ENCODE peak calls at places on chromosomes 2 and 18, in ten cellular contexts. E is Peyer's patch, P is uterus, G is gastrocnemius medialis, X is prostate gland, L is transverse colon, Q is IMR-90, W is right lobe of liver, B is adrenal gland, A is tibial nerve. O is an unnamed sample.

GRCh38 chr2:83233284-83233683 is 1225.8 kb downstream of the SUCLG1 start:
- DNase-seq in L (no peak), W (no peak), A (no peak), E (no peak), Q (no peak), X (no peak), B (no peak), P (no peak), G (no peak), O (no peak)

GRCh38 chr2:142545036-142545435 is 332.4 kb upstream of the KYNU start:
- DNase-seq in L (no peak), W (no peak), X (no peak), Q (no peak), P (no peak), E (no peak), G (no peak), B (no peak), A (no peak), O (no peak)

GRCh38 chr2:167144179-167144898 is 256.1 kb downstream of the XIRP2 start:
- DNase-seq in E (no peak), G (no peak), B (no peak), P (no peak), X (no peak), W (no peak), L (no peak), Q (peak; percentile 71), A (no peak), O (no peak)

GRCh38 chr2:178775975-178776374 is 31.2 kb downstream of the TTN start:
- DNase-seq in Q (no peak), G (peak; percentile 59), L (no peak), B (no peak), P (no peak), A (no peak), W (no peak), X (no peak), E (no peak), O (no peak)

GRCh38 chr2:148517296-148517695 is 127.3 kb upstream of the EPC2 start:
- DNase-seq in W (no peak), Q (no peak), P (no peak), G (no peak), A (no peak), L (no peak), X (no peak), B (no peak), E (no peak), O (no peak)

GRCh38 chr2:86552889-86553288 is 10.4 kb downstream of the CHMP3 start:
- DNase-seq in P (no peak), A (no peak), X (no peak), G (no peak), B (no peak), E (peak; percentile 34), W (no peak), Q (no peak), L (no peak), O (no peak)

GRCh38 chr18:13629841-13630747 is 96.3 kb downstream of the FAM210A start:
- DNase-seq in E (peak; percentile 44), L (peak; percentile 49), P (peak; percentile 62), A (no peak), X (peak; percentile 37), G (no peak), B (peak; percentile 60), W (no peak), Q (peak; percentile 50), O (no peak)

GRCh38 chr2:212228651-212229253 is 309.9 kb downstream of the ERBB4 start:
- DNase-seq in L (no peak), Q (peak; percentile 0), A (no peak), G (no peak), X (no peak), E (no peak), W (no peak), P (no peak), B (no peak), O (no peak)

GRCh38 chr2:46167406-46167805 is 129.8 kb upstream of the EPAS1 start:
- DNase-seq in P (no peak), G (no peak), B (no peak), X (no peak), E (no peak), Q (no peak), A (no peak), W (no peak), L (no peak), O (no peak)

GRCh38 chr2:112162341-112162740 is 24.2 kb downstream of the FBLN7 start:
- DNase-seq in G (no peak), X (no peak), L (no peak), B (peak; percentile 1), Q (no peak), E (no peak), P (no peak), W (no peak), A (no peak), O (no peak)

GRCh38 chr2:20620271-20620681 is 30.6 kb downstream of the HS1BP3 start:
- DNase-seq in W (no peak), E (no peak), Q (no peak), P (peak; percentile 24), G (no peak), A (no peak), B (no peak), X (no peak), L (peak; percentile 5), O (peak; percentile 24)

GRCh38 chr2:205734436-205734835 is 52.1 kb downstream of the NRP2 start:
- DNase-seq in B (peak; percentile 74), A (no peak), L (no peak), P (peak; percentile 77), W (no peak), Q (peak; percentile 90), G (no peak), X (peak; percentile 74), E (no peak), O (no peak)

GRCh38 chr2:118911166-118911565 is 30.8 kb upstream of the MARCO start:
- DNase-seq in B (no peak), G (no peak), L (no peak), P (no peak), X (no peak), Q (no peak), E (no peak), W (no peak), A (no peak), O (no peak)

GRCh38 chr2:6955523-6956136 is 38.4 kb downstream of the RNF144A start:
- DNase-seq in E (no peak), W (no peak), L (no peak), B (no peak), X (peak; percentile 12), P (no peak), A (no peak), Q (no peak), G (no peak), O (no peak)

GRCh38 chr2:233409286-233409991 is 55.1 kb downstream of the DGKD start:
- DNase-seq in E (no peak), P (no peak), L (peak; percentile 72), A (no peak), G (no peak), W (no peak), B (no peak), Q (no peak), X (no peak), O (peak; percentile 74)
- H3K4me1 ChIP-seq in E (no peaks in the 10 kb centered on the region), P (no peaks in the 10 kb centered on the region), L (peaks cover 15% of the 10 kb centered on the region), A (peaks cover 11% of the 10 kb centered on the region), G (peaks cover 24% of the 10 kb centered on the region), W (peaks cover 15% of the 10 kb centered on the region), B (peaks cover 13% of the 10 kb centered on the region), Q (peaks cover 10% of the 10 kb centered on the region), X (peaks cover 7% of the 10 kb centered on the region), O (peaks cover 40% of the 10 kb centered on the region)

GRCh38 chr2:120988051-120988707 is 252.5 kb downstream of the GLI2 start:
- DNase-seq in X (no peak), Q (no peak), P (peak; percentile 1), W (no peak), E (no peak), G (no peak), L (no peak), B (no peak), A (no peak), O (peak; percentile 20)
- H3K36me3 ChIP-seq in X (no peaks in the 10 kb centered on the region), Q (peaks cover 87% of the 10 kb centered on the region), P (no peaks in the 10 kb centered on the region), W (no peaks in the 10 kb centered on the region), E (peaks cover 3% of the 10 kb centered on the region), G (no peaks in the 10 kb centered on the region), L (no peaks in the 10 kb centered on the region), B (peaks cover 12% of the 10 kb centered on the region), A (no peaks in the 10 kb centered on the region), O (no peaks in the 10 kb centered on the region)

DNA sequence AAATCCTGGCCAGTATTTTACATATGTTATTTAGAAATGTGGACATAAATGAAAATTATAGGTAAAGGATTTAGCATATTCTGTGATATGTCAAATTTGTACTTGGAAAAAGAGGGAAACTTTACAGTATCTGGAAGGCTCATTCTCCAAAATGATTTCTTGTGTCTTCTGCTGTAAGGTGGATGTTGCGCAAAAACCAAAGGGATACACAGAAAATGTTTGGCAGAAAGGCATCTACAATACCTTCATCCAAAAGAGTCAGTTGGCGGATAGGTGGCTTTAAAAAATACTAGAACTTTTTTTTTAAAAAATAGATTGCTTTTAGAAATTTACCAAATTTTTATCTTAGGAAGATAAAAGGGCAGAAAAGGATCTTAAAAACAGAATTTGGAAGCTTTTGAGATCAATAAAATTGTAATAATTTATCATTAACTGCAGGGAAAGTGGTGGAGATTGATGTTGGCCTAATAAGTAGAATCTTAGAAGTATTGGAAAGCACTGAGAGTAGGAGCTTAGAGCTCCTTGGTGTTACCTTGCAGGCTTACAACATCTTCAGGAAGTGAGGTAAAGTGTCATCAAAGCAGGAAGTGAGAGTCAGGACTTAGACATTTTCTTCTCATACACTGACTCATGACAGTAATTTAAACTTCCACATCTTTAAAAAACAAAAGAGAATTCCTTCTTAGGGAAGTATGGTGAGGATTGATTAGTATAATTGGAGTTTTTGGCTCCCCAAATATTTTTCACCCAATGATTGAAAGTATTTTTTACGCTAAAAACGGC is 2.1 kb downstream of the NABP1 start:
- DNase-seq in W (no peak), E (no peak), L (no peak), B (no peak), A (no peak), X (no peak), Q (peak; percentile 93), P (no peak), G (no peak), O (no peak)
- TF ChIP-seq POLR2A in W (no peak), E (peak; percentile 51), L (peak; percentile 44), B (no peak), A (no peak), X (no peak), Q (peak; percentile 79), P (no peak), G (no peak), O (no peak)

GRCh38 chr2:234979204-234980167 is 27.7 kb downstream of the SH3BP4 start:
- DNase-seq in P (peak; percentile 38), L (no peak), X (no peak), Q (peak; percentile 44), B (no peak), A (no peak), G (no peak), E (no peak), W (no peak), O (no peak)

GRCh38 chr2:234978466-234979203 is 26.8 kb downstream of the SH3BP4 start:
- DNase-seq in X (peak; percentile 81), Q (peak; percentile 61), L (peak; percentile 54), P (no peak), A (no peak), G (no peak), E (no peak), W (no peak), B (no peak), O (peak; percentile 83)

GRCh38 chr2:234982096-234982834 is 30.4 kb downstream of the SH3BP4 start:
- DNase-seq in E (no peak), L (no peak), P (no peak), W (no peak), G (no peak), A (no peak), X (no peak), B (no peak), Q (no peak), O (no peak)

GRCh38 chr2:234981197-234982095 is 29.6 kb downstream of the SH3BP4 start:
- DNase-seq in G (peak; percentile 46), P (peak; percentile 78), L (peak; percentile 47), E (no peak), W (peak; percentile 76), Q (peak; percentile 100), A (peak; percentile 28), X (no peak), B (peak; percentile 43), O (peak; percentile 63)

GRCh38 chr2:234980476-234981187 is 28.8 kb downstream of the SH3BP4 start:
- DNase-seq in E (no peak), W (no peak), Q (no peak), A (no peak), P (no peak), B (no peak), X (peak; percentile 67), G (no peak), L (peak; percentile 52), O (peak; percentile 74)
- H3K4me1 ChIP-seq in E (peaks cover 4% of the 10 kb centered on the region), W (peaks cover 71% of the 10 kb centered on the region), Q (peaks cover 52% of the 10 kb centered on the region), A (peaks cover 19% of the 10 kb centered on the region), P (peaks cover 9% of the 10 kb centered on the region), B (no peaks in the 10 kb centered on the region), X (peaks cover 32% of the 10 kb centered on the region), G (peaks cover 16% of the 10 kb centered on the region), L (peaks cover 32% of the 10 kb centered on the region), O (peaks cover 91% of the 10 kb centered on the region)

O was measured in stomach.